ENCODE peak calls at places on chromosomes 16 and 17, in four cellular contexts. A is GM12878, Q is H1, C is K562. B is an unnamed sample.

GRCh38 chr17:45782889-45783592 is 1.1 kb upstream of the CRHR1 start:
- DNase-seq in A (no peak), C (peak; percentile 80), Q (no peak), B (no peak)

GRCh38 chr16:77696149-77696548 is 26.2 kb upstream of the NUDT7 start:
- DNase-seq in A (no peak), C (no peak), Q (no peak), B (no peak)

GRCh38 chr16:2795714-2796143 is 2.5 kb upstream of the PRSS41 start:
- DNase-seq in C (no peak), A (no peak), Q (no peak), B (no peak)

GRCh38 chr16:85451646-85452363 is 161.3 kb upstream of the GSE1 start:
- DNase-seq in Q (no peak), C (no peak), A (no peak), B (no peak)

GRCh38 chr17:50923611-50924010 is 57.5 kb upstream of the TOB1 start:
- DNase-seq in C (no peak), A (no peak), Q (no peak), B (no peak)

GRCh38 chr16:11880047-11880446 is 28.7 kb upstream of the RSL1D1 start:
- DNase-seq in Q (no peak), C (no peak), A (no peak), B (no peak)

GRCh38 chr16:70682239-70683145 is 3.4 kb downstream of the MTSS2 start:
- DNase-seq in Q (no peak), A (no peak), C (no peak), B (no peak)

GRCh38 chr16:67027046-67027445 is 1.9 kb upstream of the CBFB start:
- DNase-seq in C (no peak), Q (no peak), A (no peak), B (no peak)

GRCh38 chr17:82320956-82321927 is 3.8 kb upstream of the CD7 start:
- DNase-seq in Q (no peak), C (peak; percentile 87), A (no peak), B (no peak)

GRCh38 chr17:2058521-2059124 is 3.7 kb downstream of the HIC1 start:
- DNase-seq in C (no peak), Q (no peak), A (no peak), B (no peak)

GRCh38 chr17:70804161-70804560 is 634.8 kb downstream of the KCNJ2 start:
- DNase-seq in C (no peak), Q (no peak), A (no peak), B (no peak)

GRCh38 chr17:32912218-32912897 is 15.6 kb upstream of the TMEM98 start:
- DNase-seq in A (no peak), Q (no peak), C (peak; percentile 83), B (no peak)

GRCh38 chr17:50288306-50288705 is 14.0 kb downstream of the TMEM92 start:
- DNase-seq in Q (no peak), A (no peak), C (no peak), B (no peak)

GRCh38 chr17:7234100-7235012 is at the start of gene DVL2:
- DNase-seq in A (peak; percentile 79), C (peak; percentile 77), Q (no peak), B (peak; percentile 88)

GRCh38 chr16:72172105-72173034 is at the start of gene PMFBP1:
- DNase-seq in C (peak; percentile 19), A (peak; percentile 88), Q (no peak), B (no peak)

GRCh38 chr16:55605756-55606155 is 39.3 kb downstream of the CAPNS2 start:
- DNase-seq in A (no peak), Q (no peak), C (no peak), B (no peak)

GRCh38 chr17:48756816-48757215 is 28.3 kb upstream of the HOXB13 start:
- DNase-seq in Q (no peak), A (no peak), C (no peak), B (no peak)

GRCh38 chr17:4899341-4900230 is at the start of gene C17orf107:
- DNase-seq in A (no peak), Q (no peak), C (no peak), B (no peak)

GRCh38 chr16:50037791-50038190 is 12.8 kb downstream of the CNEP1R1 start:
- DNase-seq in Q (no peak), C (no peak), A (no peak), B (no peak)

GRCh38 chr17:39722965-39723848 is 7.1 kb downstream of the MIEN1 start:
- DNase-seq in C (peak; percentile 96), A (no peak), Q (no peak), B (no peak)

GRCh38 chr16:48047755-48048154 is 108.0 kb downstream of the ABCC12 start:
- DNase-seq in C (no peak), A (no peak), Q (no peak), B (no peak)

GRCh38 chr16:28821874-28822519 is 802 bp upstream of the ATXN2L start:
- DNase-seq in A (no peak), Q (no peak), C (no peak), B (no peak)

GRCh38 chr17:43615330-43615729 is 46.4 kb downstream of the MEOX1 start:
- DNase-seq in Q (no peak), A (no peak), C (no peak), B (no peak)

GRCh38 chr16:83533193-83533592 is 274.6 kb upstream of the HSBP1 start:
- DNase-seq in A (no peak), Q (no peak), C (no peak), B (no peak)

GRCh38 chr17:51764387-51764971 is 394.0 kb downstream of the CA10 start:
- DNase-seq in C (peak; percentile 46), Q (peak; percentile 68), A (peak; percentile 4), B (peak; percentile 68)

GRCh38 chr17:21467196-21467595 is 91.0 kb downstream of the KCNJ12 start:
- DNase-seq in C (no peak), Q (no peak), A (no peak), B (no peak)

GRCh38 chr17:78708510-78708973 is 73.5 kb downstream of the CYTH1 start:
- DNase-seq in Q (peak; percentile 59), A (no peak), C (peak; percentile 59), B (peak; percentile 56)

GRCh38 chr17:82338858-82339633 is 5.5 kb upstream of the SECTM1 start:
- DNase-seq in C (peak; percentile 76), Q (no peak), A (no peak), B (peak; percentile 72)

GRCh38 chr16:70563571-70563970 is 40.0 kb downstream of the SF3B3 start:
- DNase-seq in C (no peak), A (no peak), Q (no peak), B (no peak)

GRCh38 chr16:4945560-4946502 is 8.9 kb upstream of the PPL start:
- DNase-seq in Q (no peak), A (no peak), C (no peak), B (peak; percentile 74)

GRCh38 chr16:4949986-4950385 is 8.1 kb upstream of the SEC14L5 start:
- DNase-seq in C (no peak), Q (no peak), A (no peak), B (no peak)

GRCh38 chr16:4948903-4949766 is 9.0 kb upstream of the SEC14L5 start:
- DNase-seq in A (no peak), Q (no peak), C (no peak), B (no peak)

GRCh38 chr16:4946917-4947316 is 10.0 kb upstream of the PPL start:
- DNase-seq in Q (no peak), C (no peak), A (no peak), B (no peak)

DNA sequence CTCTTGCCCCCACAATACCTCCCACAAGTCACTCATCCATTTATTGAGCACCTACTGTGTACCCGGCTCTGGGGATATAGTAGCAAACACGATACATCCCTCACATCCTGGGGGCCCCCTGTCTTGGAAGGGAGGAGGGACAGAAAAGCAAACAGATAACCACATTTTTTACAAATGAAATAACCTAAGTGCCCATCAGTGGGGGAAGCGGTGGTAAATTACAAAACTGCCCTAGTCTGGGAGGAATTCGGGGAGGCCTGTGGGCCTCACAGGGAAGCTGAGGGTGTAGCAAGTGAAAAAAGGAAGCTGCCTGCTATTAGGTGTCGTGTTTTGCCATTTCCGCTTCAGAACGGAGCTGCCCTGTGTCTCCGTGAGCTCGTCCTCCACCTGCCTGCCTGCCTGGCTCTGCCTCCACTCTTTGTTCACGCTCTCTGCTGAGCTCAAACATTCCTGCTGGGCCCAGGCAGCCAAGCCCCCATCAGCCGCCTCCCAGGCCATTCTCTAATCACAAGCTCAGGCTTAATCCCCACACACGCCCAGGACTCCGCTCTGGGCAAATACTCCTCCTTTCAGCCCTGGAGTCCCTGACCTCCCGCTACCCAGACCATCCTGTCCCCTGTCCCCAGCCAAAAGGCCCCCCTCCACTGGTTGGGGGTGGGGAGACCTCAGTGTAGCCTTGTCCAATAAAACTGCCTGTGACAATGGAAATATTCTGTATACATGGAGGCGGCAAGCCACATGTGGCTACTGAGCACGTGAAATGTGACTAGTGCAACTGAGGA is 10.2 kb upstream of the SEC14L5 start:
- DNase-seq in A (no peak), C (no peak), Q (no peak), B (no peak)
- TF ChIP-seq EGR1 in A (no peak), C (no peak), Q (no peak), B (no peak)

DNA sequence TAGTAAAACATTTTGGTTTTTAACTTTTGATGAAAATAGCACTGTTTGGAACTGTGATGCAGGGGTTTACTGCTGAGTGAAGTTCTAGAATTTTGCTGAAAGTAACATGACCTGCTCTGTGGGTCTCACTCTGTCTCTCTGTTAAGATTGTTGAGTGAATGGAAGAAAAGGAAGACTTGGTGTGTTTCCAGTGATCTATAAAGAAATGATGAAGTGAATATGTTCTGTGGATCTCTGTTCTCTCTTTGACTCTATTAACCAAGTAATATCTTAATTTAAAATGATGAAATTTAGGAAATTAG is 148.4 kb downstream of the PRKCA start:
- DNase-seq in A (no peak), Q (no peak), C (no peak), B (no peak)
- TF ChIP-seq EGR1 in A (no peak), Q (no peak), C (no peak), B (no peak)

GRCh38 chr17:55547027-55547670 is 35.9 kb upstream of the SMIM36 start:
- DNase-seq in C (no peak), A (no peak), Q (no peak), B (no peak)
- TF ChIP-seq EGR1 in C (no peak), A (no peak), Q (no peak), B (no peak)

GRCh38 chr16:86700396-86700945 is 122.1 kb downstream of the FOXL1 start:
- DNase-seq in C (no peak), Q (no peak), A (no peak), B (no peak)

GRCh38 chr16:86702824-86703588 is 124.7 kb downstream of the FOXL1 start:
- DNase-seq in Q (no peak), C (no peak), A (peak; percentile 4), B (no peak)

GRCh38 chr16:86692476-86692875 is 114.1 kb downstream of the FOXL1 start:
- DNase-seq in Q (no peak), C (no peak), A (no peak), B (no peak)

GRCh38 chr16:86701286-86701975 is 123.1 kb downstream of the FOXL1 start:
- DNase-seq in A (no peak), C (no peak), Q (no peak), B (no peak)

DNA sequence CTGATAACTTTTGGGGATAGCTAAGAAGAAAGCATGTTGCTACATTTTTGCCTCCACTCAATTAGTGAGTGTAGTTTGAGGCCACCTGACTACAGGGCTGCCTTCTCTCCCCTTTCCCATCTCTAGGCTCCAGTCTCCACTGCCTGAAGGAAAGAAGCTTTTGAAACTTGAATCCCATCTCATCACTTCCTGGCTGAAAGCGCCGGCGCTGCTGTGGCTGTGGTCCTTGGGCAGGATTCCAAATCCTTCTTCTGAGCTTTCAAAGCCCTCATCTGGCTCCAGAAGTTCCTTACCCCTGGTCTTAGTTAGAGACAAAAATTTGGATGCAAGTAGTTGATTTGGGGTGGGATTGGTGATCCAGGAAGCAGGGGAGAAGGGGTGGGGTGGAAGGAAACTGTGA is 119.4 kb downstream of the FOXL1 start:
- DNase-seq in A (no peak), C (no peak), Q (no peak), B (no peak)
- TF ChIP-seq EGR1 in A (no peak), C (no peak), Q (no peak), B (no peak)

B was measured in HCT116.